ENCODE peak calls at places on chromosome 11, in four cellular contexts. G is CD4-positive, alpha-beta memory T cell; H is skeletal muscle cell; B is DMS153. Q is an unnamed sample.

GRCh38 chr11:9330387-9331384 is 16.3 kb upstream of the TMEM41B start:
- DNase-seq in G (no peak), B (no peak), H (peak; percentile 23), Q (no peak)

GRCh38 chr11:110531056-110531756 is 101.5 kb downstream of the FDX1 start:
- DNase-seq in H (no peak), G (no peak), B (no peak), Q (no peak)

GRCh38 chr11:46117842-46118241 is 3.4 kb downstream of the PHF21A start:
- DNase-seq in B (no peak), H (no peak), G (no peak), Q (no peak)

GRCh38 chr11:59207988-59208432 is 4.7 kb downstream of the MPEG1 start:
- DNase-seq in H (peak; percentile 75), G (peak; percentile 57), B (peak; percentile 19), Q (peak; percentile 84)

GRCh38 chr11:57071829-57072228 is 83.1 kb downstream of the OR5AK2 start:
- DNase-seq in H (peak; percentile 10), B (no peak), G (no peak), Q (no peak)

GRCh38 chr11:16960250-16960649 is 54.0 kb downstream of the PLEKHA7 start:
- DNase-seq in B (no peak), H (no peak), G (no peak), Q (no peak)

GRCh38 chr11:36447514-36447913 is 62.6 kb downstream of the TRAF6 start:
- DNase-seq in B (no peak), H (peak; percentile 39), G (no peak), Q (no peak)

GRCh38 chr11:131235328-131236298 is 134.8 kb upstream of the NTM start:
- DNase-seq in H (no peak), G (no peak), B (no peak), Q (no peak)

GRCh38 chr11:34214961-34215805 is 109.8 kb downstream of the NAT10 start:
- DNase-seq in B (no peak), H (no peak), G (no peak), Q (no peak)

GRCh38 chr11:36278531-36279245 is 10.5 kb downstream of the COMMD9 start:
- DNase-seq in H (no peak), B (no peak), G (no peak), Q (no peak)

Q was measured in GM12864.